ENCODE peak calls at places on chromosome 10, in eight cellular contexts. B is NT2/D1, V is neuronal stem cell, L is astrocyte, C is mesendoderm, M is neural progenitor cell, H is A549, E is GM12865. Z is an unnamed sample.
A peak's percentile ranks its signal among the peaks of the same experiment; 100 is the strongest.

GRCh38 chr10:47425813-47426419 is 41.8 kb upstream of the ZNF488 start:
- DNase-seq in M (no peak), L (no peak), H (no peak), E (no peak), V (no peak), C (no peak), B (no peak), Z (peak; percentile 32)

GRCh38 chr10:122379537-122379936 is 5.0 kb downstream of the PLEKHA1 start:
- DNase-seq in L (no peak), E (no peak), C (no peak), B (no peak), H (no peak), M (no peak), V (no peak), Z (no peak)

GRCh38 chr10:117549100-117549499 is 6.6 kb downstream of the EMX2 start:
- DNase-seq in C (no peak), M (no peak), L (no peak), B (no peak), V (no peak), H (no peak), E (no peak), Z (no peak)

GRCh38 chr10:121553861-121554264 is 44.4 kb downstream of the FGFR2 start:
- DNase-seq in V (no peak), M (no peak), B (no peak), H (no peak), C (no peak), E (no peak), L (no peak), Z (no peak)

GRCh38 chr10:106772957-106773356 is 391.5 kb downstream of the SORCS1 start:
- DNase-seq in M (no peak), L (no peak), B (no peak), H (no peak), V (no peak), E (no peak), C (no peak), Z (no peak)

GRCh38 chr10:132708441-132708840 is 77.5 kb downstream of the NKX6-2 start:
- DNase-seq in M (no peak), C (no peak), B (no peak), E (no peak), H (no peak), L (no peak), V (no peak), Z (no peak)

GRCh38 chr10:117944676-117945447 is 101.9 kb downstream of the RAB11FIP2 start:
- DNase-seq in E (no peak), C (no peak), V (no peak), M (no peak), L (no peak), B (no peak), H (no peak), Z (no peak)

GRCh38 chr10:86403183-86403797 is 36.7 kb upstream of the GRID1 start:
- DNase-seq in E (no peak), L (no peak), H (no peak), M (no peak), C (no peak), B (no peak), V (no peak), Z (no peak)

GRCh38 chr10:17737021-17737965 is 14.7 kb upstream of the TMEM236 start:
- DNase-seq in V (peak; percentile 15), H (peak; percentile 30), E (peak; percentile 32), M (peak; percentile 55), C (peak; percentile 26), B (peak; percentile 18), L (peak; percentile 22), Z (peak; percentile 38)

GRCh38 chr10:19998482-19998881 is 182.2 kb downstream of the PLXDC2 start:
- DNase-seq in L (no peak), V (no peak), H (no peak), C (peak; percentile 29), B (no peak), E (no peak), M (no peak), Z (no peak)

GRCh38 chr10:112526130-112526529 is 79.1 kb downstream of the VTI1A start:
- DNase-seq in E (peak; percentile 38), V (no peak), C (no peak), L (peak; percentile 25), B (no peak), M (no peak), H (no peak), Z (no peak)

GRCh38 chr10:79298403-79299244 is 48.6 kb upstream of the PPIF start:
- DNase-seq in E (no peak), H (peak; percentile 84), C (peak; percentile 61), L (peak; percentile 99), B (no peak), V (no peak), M (no peak), Z (peak; percentile 79)

GRCh38 chr10:124249812-124250432 is 156.5 kb upstream of the CHST15 start:
- DNase-seq in B (no peak), C (peak; percentile 42), E (peak; percentile 32), M (peak; percentile 51), H (no peak), V (no peak), L (no peak), Z (no peak)

GRCh38 chr10:69439813-69440506 is 11.3 kb upstream of the TSPAN15 start:
- DNase-seq in E (no peak), B (no peak), V (no peak), C (peak; percentile 52), M (peak; percentile 16), H (peak; percentile 59), L (no peak), Z (no peak)

GRCh38 chr10:98446121-98446655 is 547 bp downstream of the HPS1 start:
- DNase-seq in V (peak; percentile 30), E (peak; percentile 47), M (peak; percentile 62), B (no peak), C (peak; percentile 54), L (peak; percentile 20), H (no peak), Z (peak; percentile 51)

GRCh38 chr10:123136806-123137642 is 1.3 kb downstream of the HMX3 start:
- DNase-seq in V (no peak), E (peak; percentile 74), B (no peak), L (no peak), C (peak; percentile 84), M (peak; percentile 71), H (peak; percentile 53), Z (no peak)

GRCh38 chr10:5746197-5746596 is 61.6 kb downstream of the TASOR2 start:
- DNase-seq in C (no peak), V (no peak), M (no peak), B (no peak), E (no peak), L (no peak), H (no peak), Z (no peak)

GRCh38 chr10:32954545-32955298 is 3.3 kb downstream of the ITGB1 start:
- DNase-seq in E (peak; percentile 66), C (no peak), H (no peak), M (no peak), L (no peak), V (no peak), B (no peak), Z (no peak)

GRCh38 chr10:101693701-101694055 is 1.3 kb downstream of the FBXW4 start:
- DNase-seq in B (no peak), E (peak; percentile 68), C (peak; percentile 30), V (no peak), H (peak; percentile 61), L (peak; percentile 50), M (no peak), Z (no peak)

GRCh38 chr10:33309410-33309809 is 25.1 kb downstream of the NRP1 start:
- DNase-seq in E (no peak), L (no peak), C (no peak), M (no peak), H (no peak), B (no peak), V (no peak), Z (no peak)

GRCh38 chr10:122864901-122865300 is 14.5 kb downstream of the FAM24B start:
- DNase-seq in H (peak; percentile 53), M (no peak), C (no peak), V (no peak), L (peak; percentile 41), E (no peak), B (no peak), Z (no peak)

GRCh38 chr10:121988361-121989324 is at the start of gene TACC2:
- DNase-seq in E (no peak), B (no peak), V (no peak), H (no peak), M (no peak), L (no peak), C (no peak), Z (no peak)

GRCh38 chr10:130233426-130233825 is 97.2 kb downstream of the GLRX3 start:
- DNase-seq in M (no peak), B (no peak), L (no peak), H (no peak), V (no peak), C (no peak), E (no peak), Z (no peak)

GRCh38 chr10:61764486-61764885 is 101.8 kb downstream of the CABCOCO1 start:
- DNase-seq in M (no peak), L (no peak), H (no peak), C (no peak), V (no peak), E (no peak), B (no peak), Z (no peak)
- H3K4me3 ChIP-seq in M (no peak overlapping the region), L (no peak overlapping the region), H (no peak overlapping the region), C (no peak overlapping the region), V (no peak overlapping the region), E (no peak overlapping the region), B (no peak overlapping the region), Z (no peak overlapping the region)

GRCh38 chr10:44977287-44978212 is 1.1 kb downstream of the DEPP1 start:
- DNase-seq in B (no peak), C (no peak), E (no peak), H (no peak), L (no peak), V (no peak), M (no peak), Z (no peak)
- H3K4me3 ChIP-seq in B (peak overlapping the region; percentile 54), C (no peak overlapping the region), E (peak overlapping the region; percentile 49), H (no peak overlapping the region), L (peak overlapping the region; percentile 51), V (no peak overlapping the region), M (no peak overlapping the region), Z (peak overlapping the region; percentile 26)

DNA sequence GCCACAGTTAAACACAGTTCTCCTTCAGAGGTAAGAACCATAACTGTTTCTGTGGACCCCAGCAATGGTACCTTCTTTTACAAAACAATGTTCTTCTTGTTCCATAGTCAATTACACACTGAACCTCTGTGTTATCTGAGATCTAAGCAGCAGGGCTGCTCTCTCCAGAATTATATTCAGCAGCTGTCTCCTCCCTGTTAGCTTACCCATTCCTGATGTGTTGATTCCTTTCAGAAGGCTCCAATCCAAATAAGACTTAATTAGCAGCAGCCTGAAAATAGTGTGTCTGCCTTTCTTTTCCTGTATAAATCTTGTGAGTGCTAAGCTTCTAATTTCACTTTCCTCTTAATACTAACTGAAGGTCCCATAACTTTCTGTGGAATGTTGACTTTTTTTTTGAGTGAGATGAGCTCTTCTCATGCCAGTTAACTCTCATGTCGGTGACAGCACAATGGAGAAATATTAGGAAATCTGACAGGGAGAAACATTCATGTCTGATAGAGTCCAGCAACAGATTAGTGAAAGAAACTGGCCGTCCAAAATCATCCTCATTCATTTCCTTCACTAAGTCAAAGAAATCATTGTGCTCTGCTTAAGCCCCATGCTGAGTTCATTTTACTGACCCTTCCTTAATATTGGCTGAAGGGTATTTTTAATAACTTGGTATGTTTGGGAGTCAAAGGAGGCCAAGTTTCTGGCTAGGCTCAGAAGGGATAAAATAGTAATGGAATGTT is 226.5 kb downstream of the PRKG1 start:
- DNase-seq in B (no peak), M (peak; percentile 16), V (no peak), H (no peak), L (no peak), C (no peak), E (no peak), Z (no peak)
- H3K4me3 ChIP-seq in B (no peak overlapping the region), M (no peak overlapping the region), V (no peak overlapping the region), H (no peak overlapping the region), L (no peak overlapping the region), C (no peak overlapping the region), E (no peak overlapping the region), Z (no peak overlapping the region)

GRCh38 chr10:31146496-31147219 is 115.0 kb upstream of the ZNF438 start:
- DNase-seq in E (no peak), C (peak; percentile 33), H (peak; percentile 59), M (no peak), V (no peak), L (peak; percentile 86), B (no peak), Z (peak; percentile 80)
- H3K4me3 ChIP-seq in E (no peak overlapping the region), C (no peak overlapping the region), H (no peak overlapping the region), M (no peak overlapping the region), V (no peak overlapping the region), L (no peak overlapping the region), B (no peak overlapping the region), Z (no peak overlapping the region)

Z was measured in SJSA1.